ENCODE peak calls at places on chromosome 1, in eight cellular contexts. M is pancreas, U is stomach, V is lower lobe of right lung, Q is OCI-LY7, H is left lung, I is heart left ventricle, E is fibroblast of lung. D is an unnamed sample.
A peak's percentile ranks its signal among the peaks of the same experiment; 100 is the strongest.

GRCh38 chr1:45009956-45010854 is 919 bp downstream of the HECTD3 start:
- DNase-seq in M (peak; percentile 73), U (peak; percentile 70), V (peak; percentile 58), Q (peak; percentile 31), H (peak; percentile 50), I (no peak), E (no peak), D (no peak)

GRCh38 chr1:219660666-219661463 is 48.0 kb upstream of the ZC3H11B start:
- DNase-seq in M (peak; percentile 87), U (peak; percentile 74), V (peak; percentile 86), Q (no peak), H (peak; percentile 86), I (peak; percentile 87), E (peak; percentile 93), D (peak; percentile 74)

GRCh38 chr1:87252406-87252805 is 76.3 kb upstream of the LMO4 start:
- DNase-seq in M (no peak), U (no peak), V (no peak), Q (no peak), H (no peak), I (no peak), E (peak; percentile 82), D (peak; percentile 51)

GRCh38 chr1:154334647-154335350 is 9.5 kb downstream of the ATP8B2 start:
- DNase-seq in M (peak; percentile 82), U (peak; percentile 90), V (peak; percentile 94), Q (peak; percentile 89), H (peak; percentile 83), I (peak; percentile 76), E (peak; percentile 84), D (no peak)

GRCh38 chr1:51736702-51737101 is 119.8 kb downstream of the OSBPL9 start:
- DNase-seq in M (no peak), U (no peak), V (no peak), Q (peak; percentile 37), H (no peak), I (no peak), E (peak; percentile 67), D (peak; percentile 8)

GRCh38 chr1:26164036-26164927 is 4.5 kb downstream of the C1orf232 start:
- DNase-seq in M (peak; percentile 68), U (peak; percentile 53), V (no peak), Q (peak; percentile 40), H (no peak), I (peak; percentile 47), E (no peak), D (no peak)

GRCh38 chr1:38919075-38919474 is 22.6 kb downstream of the RHBDL2 start:
- DNase-seq in M (no peak), U (no peak), V (no peak), Q (no peak), H (no peak), I (no peak), E (no peak), D (no peak)

GRCh38 chr1:53862507-53862906 is 24.4 kb upstream of the NDC1 start:
- DNase-seq in M (no peak), U (no peak), V (no peak), Q (peak; percentile 32), H (no peak), I (no peak), E (no peak), D (no peak)

GRCh38 chr1:107536266-107536665 is 395.4 kb downstream of the NTNG1 start:
- DNase-seq in M (no peak), U (peak; percentile 73), V (no peak), Q (no peak), H (no peak), I (no peak), E (peak; percentile 12), D (no peak)

GRCh38 chr1:121558514-121558913 is 373.7 kb downstream of the SRGAP2C start:
- DNase-seq in M (no peak), U (no peak), V (no peak), Q (no peak), H (no peak), I (no peak), E (peak; percentile 40), D (peak; percentile 63)

GRCh38 chr1:30045304-30046090 is 677.9 kb downstream of the MATN1 start:
- DNase-seq in M (no peak), U (no peak), V (no peak), Q (no peak), H (no peak), I (no peak), E (no peak), D (no peak)

GRCh38 chr1:8077120-8077573 is 51.0 kb upstream of the ERRFI1 start:
- DNase-seq in M (peak; percentile 66), U (peak; percentile 71), V (peak; percentile 79), Q (no peak), H (peak; percentile 79), I (peak; percentile 79), E (peak; percentile 92), D (no peak)

GRCh38 chr1:85579619-85580018 is 942 bp upstream of the CCN1 start:
- DNase-seq in M (peak; percentile 33), U (no peak), V (no peak), Q (no peak), H (no peak), I (peak; percentile 46), E (peak; percentile 69), D (peak; percentile 41)

GRCh38 chr1:143691400-143691891 is 280.3 kb downstream of the FAM72C start:
- DNase-seq in M (no peak), U (no peak), V (no peak), Q (no peak), H (no peak), I (no peak), E (no peak), D (no peak)

GRCh38 chr1:7691557-7691956 is 79.5 kb upstream of the VAMP3 start:
- DNase-seq in M (no peak), U (no peak), V (no peak), Q (no peak), H (no peak), I (no peak), E (no peak), D (no peak)

GRCh38 chr1:54163051-54163450 is 10.3 kb upstream of the CDCP2 start:
- DNase-seq in M (no peak), U (no peak), V (no peak), Q (no peak), H (no peak), I (no peak), E (no peak), D (no peak)

GRCh38 chr1:88401283-88401682 is 282.8 kb upstream of the PKN2 start:
- DNase-seq in M (no peak), U (no peak), V (no peak), Q (no peak), H (no peak), I (no peak), E (no peak), D (no peak)

GRCh38 chr1:17829579-17829978 is 74.4 kb downstream of the ACTL8 start:
- DNase-seq in M (no peak), U (no peak), V (no peak), Q (no peak), H (no peak), I (peak; percentile 52), E (no peak), D (no peak)

GRCh38 chr1:57064379-57064778 is 98.6 kb upstream of the C8B start:
- DNase-seq in M (no peak), U (no peak), V (no peak), Q (no peak), H (no peak), I (no peak), E (no peak), D (no peak)

GRCh38 chr1:168521391-168522000 is 22.3 kb downstream of the XCL2 start:
- DNase-seq in M (no peak), U (no peak), V (no peak), Q (no peak), H (no peak), I (no peak), E (no peak), D (no peak)

GRCh38 chr1:152623203-152623844 is 421 bp upstream of the LCE3A start:
- DNase-seq in M (no peak), U (no peak), V (no peak), Q (peak; percentile 3), H (no peak), I (no peak), E (no peak), D (no peak)

GRCh38 chr1:119984771-119985170 is 84.7 kb downstream of the NOTCH2 start:
- DNase-seq in M (no peak), U (no peak), V (no peak), Q (no peak), H (no peak), I (no peak), E (no peak), D (no peak)

GRCh38 chr1:145985502-145986439 is 10.6 kb downstream of the TXNIP start:
- DNase-seq in M (no peak), U (peak; percentile 52), V (peak; percentile 80), Q (no peak), H (peak; percentile 67), I (peak; percentile 79), E (peak; percentile 83), D (no peak)
- H3K27ac ChIP-seq in M (peak overlapping the region; percentile 81), U (peak overlapping the region; percentile 96), V (peak overlapping the region; percentile 83), Q (no peak overlapping the region), H (peak overlapping the region; percentile 78), I (peak overlapping the region; percentile 94), E (no peak overlapping the region), D (peak overlapping the region; percentile 77)

DNA sequence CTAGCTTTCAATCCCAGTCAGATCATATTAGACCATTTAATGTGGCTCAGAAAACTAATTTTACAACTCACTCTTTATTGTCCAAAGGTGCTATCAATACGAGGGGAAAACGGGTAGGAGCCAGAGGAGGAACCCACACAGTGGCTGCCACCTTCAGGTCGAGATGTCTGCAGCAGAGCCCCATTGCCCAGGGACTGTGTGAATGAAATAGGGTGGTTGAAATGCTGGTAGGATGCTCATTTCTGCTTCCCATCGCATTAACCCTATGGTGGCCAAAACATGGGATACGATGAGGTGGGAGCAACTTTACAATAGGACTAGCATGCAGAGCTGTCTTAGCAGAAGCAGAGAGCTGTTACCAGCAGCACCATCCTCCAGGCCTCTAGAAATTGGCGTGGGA is 69.6 kb upstream of the DESI2 start:
- DNase-seq in M (no peak), U (no peak), V (no peak), Q (no peak), H (no peak), I (no peak), E (no peak), D (no peak)
- TF ChIP-seq CTCF in M (no peak), U (no peak), V (no peak), Q (no peak), H (no peak), I (no peak), E (no peak), D (no peak)

GRCh38 chr1:197911857-197912696 is 5.1 kb upstream of the LHX9 start:
- DNase-seq in M (no peak), U (no peak), V (peak; percentile 46), Q (no peak), H (no peak), I (no peak), E (no peak), D (no peak)
- H3K4me3 ChIP-seq in M (peak overlapping the region; percentile 6), U (no peak overlapping the region), V (peak overlapping the region; percentile 32), Q (no peak overlapping the region), H (no peak overlapping the region), I (no peak overlapping the region), E (no peak overlapping the region), D (no peak overlapping the region)

DNA sequence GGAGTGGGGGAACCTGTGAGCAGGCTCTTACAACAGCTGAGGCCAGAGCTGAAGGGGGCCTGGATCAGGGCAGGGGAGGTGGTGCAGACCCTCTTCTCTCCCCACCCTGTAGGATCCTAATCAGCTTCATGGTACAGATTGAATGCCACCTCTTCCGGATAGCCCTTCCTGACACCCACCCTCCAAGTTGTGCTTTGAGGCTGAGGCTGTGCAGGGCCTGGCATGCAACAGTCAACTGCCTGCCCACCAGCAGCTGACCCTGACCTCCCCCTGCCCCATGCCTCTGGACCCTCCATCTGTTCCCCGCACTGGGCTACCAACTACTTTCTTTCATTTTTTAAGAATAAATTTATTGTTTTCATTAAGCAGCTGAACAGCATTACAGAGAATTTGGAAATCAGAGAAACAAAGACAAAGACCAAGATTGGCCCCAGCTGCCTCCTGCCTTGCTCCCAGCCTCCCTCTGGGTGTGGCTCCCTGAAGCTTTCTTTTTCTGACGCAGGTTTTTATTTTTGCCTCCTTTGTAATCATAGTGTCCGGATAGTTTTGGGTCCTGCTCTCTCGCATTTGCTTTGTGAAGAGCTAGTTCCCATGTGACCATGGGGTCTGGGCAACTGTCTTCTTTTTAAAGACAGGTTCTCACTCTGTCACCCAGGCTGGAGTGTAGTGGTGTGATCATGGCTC is 12.8 kb downstream of the ZNF362 start:
- DNase-seq in M (no peak), U (no peak), V (no peak), Q (no peak), H (no peak), I (no peak), E (no peak), D (no peak)
- H3K27ac ChIP-seq in M (no peak overlapping the region), U (peak overlapping the region; percentile 26), V (no peak overlapping the region), Q (no peak overlapping the region), H (no peak overlapping the region), I (peak overlapping the region; percentile 13), E (no peak overlapping the region), D (no peak overlapping the region)